ENCODE peak calls at places on chromosome X, in five cellular contexts. B is AG04449, U is dermis blood vessel endothelial cell, K is T-helper 9 cell, W is osteocyte. O is an unnamed sample.

GRCh38 chrX:150361070-150361776 is 1.9 kb upstream of the MAMLD1 start:
- DNase-seq in U (no peak), B (no peak), K (no peak), W (peak), O (peak)

GRCh38 chrX:146907391-146908240 is 93.1 kb upstream of the CXorf51A start:
- DNase-seq in W (no peak), B (no peak), U (no peak), K (no peak), O (no peak)

GRCh38 chrX:44244008-44244407 is 99.5 kb downstream of the EFHC2 start:
- DNase-seq in K (no peak), U (peak), W (no peak), B (no peak), O (peak)

GRCh38 chrX:41250867-41251266 is 83.1 kb upstream of the DDX3X start:
- DNase-seq in B (no peak), U (peak), K (no peak), W (no peak), O (no peak)

GRCh38 chrX:130118396-130118795 is 8.1 kb upstream of the ELF4 start:
- DNase-seq in W (no peak), B (no peak), K (no peak), U (peak), O (no peak)

GRCh38 chrX:155841232-155841631 is 39.9 kb upstream of the VAMP7 start:
- DNase-seq in K (no peak), U (no peak), W (no peak), B (no peak), O (no peak)

GRCh38 chrX:116726806-116727205 is 264.0 kb upstream of the CT83 start:
- DNase-seq in B (no peak), U (no peak), K (no peak), W (no peak), O (peak)

GRCh38 chrX:39886282-39886681 is 211.5 kb downstream of the BCOR start:
- DNase-seq in U (no peak), B (no peak), W (no peak), K (no peak), O (no peak)

GRCh38 chrX:1493877-1494510 is 41.3 kb upstream of the ASMTL start:
- DNase-seq in W (peak), U (no peak), B (no peak), K (no peak), O (no peak)

GRCh38 chrX:48966796-48967579 is 4.7 kb downstream of the KCND1 start:
- DNase-seq in B (no peak), W (no peak), U (no peak), K (no peak), O (no peak)

GRCh38 chrX:34654939-34655338 is 2.1 kb downstream of the TMEM47 start:
- DNase-seq in U (no peak), K (no peak), W (no peak), B (no peak), O (peak)

GRCh38 chrX:39948564-39948963 is 149.2 kb downstream of the BCOR start:
- DNase-seq in W (no peak), B (no peak), U (peak), K (no peak), O (no peak)

GRCh38 chrX:1555370-1555769 is 18.4 kb upstream of the P2RY8 start:
- DNase-seq in B (no peak), U (no peak), K (no peak), W (peak), O (no peak)

O was measured in GM23338.